ENCODE peak calls at places on chromosomes 12 and 14, in eight cellular contexts. Z is foreskin fibroblast, Y is BJ, D is breast epithelium, A is B cell, W is OCI-LY7, S is gastrocnemius medialis, L is HL-60. O is an unnamed sample.

GRCh38 chr14:97233319-97233980 is 436.3 kb downstream of the VRK1 start:
- DNase-seq in W (no peak), A (no peak), Y (no peak), S (no peak), L (no peak), Z (no peak), D (no peak), O (no peak)

GRCh38 chr12:124321556-124322270 is 26.8 kb downstream of the RFLNA start:
- DNase-seq in S (no peak), W (no peak), Z (peak; percentile 44), Y (no peak), L (no peak), D (no peak), A (no peak), O (no peak)

GRCh38 chr12:58459191-58459590 is 461.1 kb downstream of the LRIG3 start:
- DNase-seq in A (no peak), Y (no peak), S (no peak), W (no peak), Z (peak; percentile 57), D (no peak), L (no peak), O (no peak)

GRCh38 chr12:1890119-1890703 is 28.2 kb downstream of the CACNA2D4 start:
- DNase-seq in Y (no peak), W (no peak), D (peak; percentile 2), A (no peak), L (no peak), Z (no peak), S (no peak), O (no peak)

GRCh38 chr12:96994900-96995299 is 87.8 kb downstream of the NEDD1 start:
- DNase-seq in Z (no peak), Y (no peak), D (peak; percentile 43), A (no peak), W (no peak), L (no peak), S (no peak), O (no peak)

GRCh38 chr14:93049867-93050331 is 65.8 kb downstream of the ITPK1 start:
- DNase-seq in Y (no peak), S (peak; percentile 64), A (no peak), Z (peak; percentile 55), D (no peak), L (no peak), W (no peak), O (no peak)

GRCh38 chr14:89773644-89774316 is 180.8 kb downstream of the EFCAB11 start:
- DNase-seq in D (no peak), S (peak; percentile 65), Z (peak; percentile 8), Y (no peak), A (peak; percentile 61), L (peak; percentile 88), W (peak; percentile 85), O (peak; percentile 66)

GRCh38 chr12:70399319-70399718 is 33.2 kb downstream of the KCNMB4 start:
- DNase-seq in Z (no peak), Y (no peak), S (no peak), A (no peak), L (no peak), W (no peak), D (no peak), O (no peak)

GRCh38 chr14:62084020-62084419 is 321.8 kb downstream of the SNAPC1 start:
- DNase-seq in L (no peak), S (no peak), A (no peak), Z (no peak), D (no peak), W (no peak), Y (no peak), O (no peak)

GRCh38 chr12:52975820-52976573 is 27.1 kb downstream of the KRT18 start:
- DNase-seq in S (no peak), D (no peak), W (no peak), Y (no peak), L (no peak), Z (peak; percentile 34), A (no peak), O (no peak)

GRCh38 chr14:88305923-88306322 is 17.1 kb downstream of the KCNK10 start:
- DNase-seq in D (no peak), Y (no peak), Z (no peak), S (no peak), L (no peak), W (no peak), A (no peak), O (no peak)

GRCh38 chr12:85779768-85780167 is 56.4 kb downstream of the RASSF9 start:
- DNase-seq in D (no peak), S (no peak), W (no peak), A (no peak), L (no peak), Y (no peak), Z (no peak), O (no peak)

GRCh38 chr14:56501909-56502530 is 77.6 kb upstream of the TMEM260 start:
- DNase-seq in A (no peak), D (no peak), W (no peak), L (no peak), Y (no peak), S (no peak), Z (no peak), O (no peak)

GRCh38 chr12:11717533-11717961 is 68.1 kb downstream of the ETV6 start:
- DNase-seq in S (no peak), A (no peak), W (no peak), D (no peak), L (no peak), Y (no peak), Z (peak; percentile 54), O (no peak)

GRCh38 chr12:29921307-29921706 is 137.6 kb upstream of the TMTC1 start:
- DNase-seq in L (no peak), W (no peak), A (no peak), D (no peak), Y (no peak), Z (peak; percentile 72), S (no peak), O (no peak)

GRCh38 chr14:55383039-55383438 is 28.6 kb downstream of the ATG14 start:
- DNase-seq in S (peak; percentile 74), L (no peak), Z (no peak), W (no peak), D (no peak), Y (no peak), A (no peak), O (no peak)

GRCh38 chr12:62726471-62726980 is 208.4 kb downstream of the PPM1H start:
- DNase-seq in A (no peak), D (no peak), S (no peak), L (no peak), W (no peak), Z (peak; percentile 63), Y (no peak), O (no peak)

GRCh38 chr14:64604001-64604400 is 54.2 kb downstream of the PPP1R36 start:
- DNase-seq in Z (no peak), A (no peak), W (no peak), Y (no peak), D (no peak), L (no peak), S (no peak), O (no peak)

GRCh38 chr12:124744659-124745467 is 118.8 kb downstream of the SCARB1 start:
- DNase-seq in S (peak; percentile 57), Z (peak; percentile 40), A (no peak), W (peak; percentile 79), Y (no peak), D (no peak), L (no peak), O (peak; percentile 71)

GRCh38 chr12:82176016-82176415 is 182.2 kb downstream of the CCDC59 start:
- DNase-seq in Y (no peak), D (no peak), Z (no peak), W (no peak), L (no peak), A (no peak), S (no peak), O (no peak)

GRCh38 chr12:124326899-124327298 is 32.0 kb downstream of the RFLNA start:
- DNase-seq in S (peak; percentile 36), D (no peak), Y (no peak), A (no peak), W (no peak), Z (no peak), L (no peak), O (no peak)

GRCh38 chr12:121443911-121444841 is 44.3 kb downstream of the RNF34 start:
- DNase-seq in D (no peak), W (no peak), L (no peak), Z (no peak), Y (no peak), A (no peak), S (no peak), O (no peak)

GRCh38 chr12:121441555-121441954 is 41.6 kb downstream of the RNF34 start:
- DNase-seq in W (no peak), L (no peak), Y (no peak), Z (no peak), S (no peak), D (no peak), A (no peak), O (no peak)

GRCh38 chr12:121442028-121442948 is 42.4 kb downstream of the RNF34 start:
- DNase-seq in W (no peak), D (no peak), L (no peak), Y (no peak), Z (no peak), S (no peak), A (no peak), O (no peak)

GRCh38 chr12:121444842-121445202 is 44.9 kb downstream of the RNF34 start:
- DNase-seq in Z (no peak), L (no peak), A (no peak), Y (no peak), W (no peak), D (no peak), S (no peak), O (no peak)

GRCh38 chr12:121443193-121443829 is 43.4 kb downstream of the RNF34 start:
- DNase-seq in A (peak; percentile 53), Z (peak; percentile 88), L (peak; percentile 64), D (peak; percentile 57), S (peak; percentile 80), Y (no peak), W (peak; percentile 64), O (peak; percentile 92)
- TF ChIP-seq CTCF in A (peak; percentile 84), Z (peak; percentile 97), L (peak; percentile 94), D (peak; percentile 83), S (peak; percentile 85), Y (peak; percentile 99), W (peak; percentile 92), O (peak; percentile 95)

GRCh38 chr14:86961106-86961716 is 1031.8 kb downstream of the GALC start:
- DNase-seq in S (no peak), Y (no peak), Z (peak; percentile 21), A (no peak), L (no peak), D (no peak), W (no peak), O (no peak)
- TF ChIP-seq CTCF in S (no peak), Y (peak; percentile 64), Z (peak; percentile 32), A (peak; percentile 21), L (no peak), D (no peak), W (no peak), O (no peak)

DNA sequence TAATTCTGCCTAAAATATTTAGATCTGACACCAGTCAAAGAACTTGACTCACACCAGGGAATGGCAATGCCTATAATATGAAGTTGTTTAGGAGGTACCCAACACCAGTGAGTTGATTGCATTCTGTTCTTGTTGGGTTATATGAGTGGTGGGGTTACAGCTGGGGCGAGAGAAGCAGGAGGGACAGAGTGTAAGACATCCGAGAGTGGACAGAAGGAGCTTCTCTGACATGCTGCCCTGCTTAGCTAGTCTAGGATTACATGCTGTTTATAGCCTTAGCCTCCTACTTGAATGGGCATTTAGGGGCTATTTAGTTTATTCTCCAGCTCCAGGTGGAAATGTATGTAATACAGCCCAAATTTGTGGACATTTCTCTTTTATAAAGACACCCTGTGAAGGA is 149.9 kb downstream of the KCNA5 start:
- DNase-seq in W (no peak), D (no peak), A (no peak), Z (no peak), L (no peak), S (no peak), Y (no peak), O (no peak)
- TF ChIP-seq CTCF in W (no peak), D (no peak), A (no peak), Z (no peak), L (no peak), S (no peak), Y (no peak), O (no peak)

GRCh38 chr14:38210587-38211257 is 3.0 kb downstream of the SSTR1 start:
- DNase-seq in S (no peak), D (no peak), L (no peak), Z (peak; percentile 87), Y (no peak), A (no peak), W (no peak), O (no peak)
- TF ChIP-seq CTCF in S (no peak), D (no peak), L (no peak), Z (peak; percentile 52), Y (peak; percentile 71), A (no peak), W (no peak), O (no peak)